ENCODE peak calls at places on chromosome 2, in nine cellular contexts. A, L, I, M, N, Y, K, B and P are unnamed samples.

GRCh38 chr2:51013060-51013746 is 18.7 kb downstream of the NRXN1 start:
- DNase-seq in A (peak; percentile 87), L (no peak), I (no peak), M (no peak), N (no peak), Y (no peak), K (peak; percentile 99), B (no peak), P (no peak)

GRCh38 chr2:17181051-17181450 is 337.2 kb downstream of the RAD51AP2 start:
- DNase-seq in A (no peak), L (no peak), I (no peak), M (no peak), N (no peak), Y (no peak), K (no peak), B (no peak), P (no peak)

GRCh38 chr2:25806941-25807340 is 71.3 kb downstream of the ASXL2 start:
- DNase-seq in A (no peak), L (no peak), I (no peak), M (no peak), N (no peak), Y (no peak), K (no peak), B (no peak), P (no peak)

GRCh38 chr2:196160101-196160500 is 11.3 kb downstream of the STK17B start:
- DNase-seq in A (no peak), L (no peak), I (peak; percentile 92), M (no peak), N (peak; percentile 49), Y (no peak), K (no peak), B (peak; percentile 53), P (peak; percentile 73)

GRCh38 chr2:152646775-152647174 is 70.5 kb downstream of the PRPF40A start:
- DNase-seq in A (no peak), L (no peak), I (peak; percentile 85), M (peak; percentile 84), N (no peak), Y (no peak), K (no peak), B (peak; percentile 36), P (peak; percentile 80)

GRCh38 chr2:231418820-231419640 is 23.5 kb downstream of the B3GNT7 start:
- DNase-seq in A (no peak), L (no peak), I (no peak), M (no peak), N (no peak), Y (no peak), K (no peak), B (no peak), P (no peak)

GRCh38 chr2:25369876-25370275 is 28.2 kb upstream of the DNMT3A start:
- DNase-seq in A (no peak), L (no peak), I (no peak), M (no peak), N (no peak), Y (no peak), K (no peak), B (no peak), P (no peak)

GRCh38 chr2:197054437-197054836 is 127.9 kb upstream of the PGAP1 start:
- DNase-seq in A (no peak), L (no peak), I (no peak), M (no peak), N (no peak), Y (no peak), K (no peak), B (no peak), P (no peak)

GRCh38 chr2:212842544-212843185 is 304.1 kb upstream of the ERBB4 start:
- DNase-seq in A (no peak), L (no peak), I (peak; percentile 68), M (no peak), N (peak; percentile 43), Y (no peak), K (no peak), B (no peak), P (peak; percentile 69)